ENCODE peak calls at places on chromosome 20, in nine cellular contexts. B is stomach, P is heart left ventricle, L is A549, F is lower leg skin, I is adrenal gland, U is spleen, M is right lobe of liver, S is suprapubic skin. H is an unnamed sample.

GRCh38 chr20:37931153-37931922 is 28.4 kb downstream of the VSTM2L start:
- DNase-seq in B (no peak), U (no peak), L (no peak), I (no peak), S (no peak), M (no peak), F (no peak), P (no peak), H (no peak)

GRCh38 chr20:62617711-62618483 is 24.4 kb upstream of the SLCO4A1 start:
- DNase-seq in P (peak; percentile 88), M (peak; percentile 73), L (no peak), B (peak; percentile 46), F (peak; percentile 74), U (peak; percentile 93), S (no peak), I (peak; percentile 78), H (peak; percentile 68)

GRCh38 chr20:53495357-53495756 is 98.3 kb downstream of the ZNF217 start:
- DNase-seq in M (no peak), I (no peak), B (no peak), U (no peak), L (no peak), F (no peak), S (no peak), P (no peak), H (no peak)

GRCh38 chr20:8156603-8157079 is 24.6 kb downstream of the PLCB1 start:
- DNase-seq in F (no peak), I (peak; percentile 59), S (no peak), M (no peak), L (peak; percentile 52), B (no peak), P (no peak), U (no peak), H (no peak)

GRCh38 chr20:63117661-63118302 is 98.1 kb downstream of the YTHDF1 start:
- DNase-seq in M (no peak), U (peak; percentile 64), P (peak; percentile 48), F (no peak), L (no peak), B (no peak), I (no peak), S (no peak), H (no peak)

GRCh38 chr20:507006-507758 is 36.4 kb downstream of the CSNK2A1 start:
- DNase-seq in S (no peak), B (no peak), U (no peak), I (no peak), M (no peak), P (no peak), L (no peak), F (no peak), H (no peak)

GRCh38 chr20:63466861-63467260 is 5.6 kb downstream of the KCNQ2 start:
- DNase-seq in L (no peak), M (no peak), U (no peak), S (no peak), P (no peak), B (no peak), F (no peak), I (no peak), H (no peak)

GRCh38 chr20:58184984-58185383 is 43.5 kb downstream of the ANKRD60 start:
- DNase-seq in B (no peak), L (no peak), P (no peak), F (no peak), I (no peak), U (no peak), S (no peak), M (no peak), H (no peak)

GRCh38 chr20:32483351-32484220 is 101.5 kb downstream of the NOL4L start:
- DNase-seq in S (peak; percentile 78), U (peak; percentile 93), M (peak; percentile 88), I (peak; percentile 83), P (peak; percentile 86), F (no peak), B (peak; percentile 84), L (peak; percentile 84), H (peak; percentile 81)

GRCh38 chr20:32481311-32482103 is 103.6 kb downstream of the NOL4L start:
- DNase-seq in L (no peak), U (peak; percentile 48), M (no peak), F (no peak), B (no peak), P (peak; percentile 66), S (peak; percentile 54), I (no peak), H (no peak)

GRCh38 chr20:32480361-32481199 is 104.6 kb downstream of the NOL4L start:
- DNase-seq in M (peak; percentile 11), F (no peak), S (peak; percentile 36), L (no peak), B (no peak), P (no peak), U (no peak), I (peak; percentile 65), H (no peak)

GRCh38 chr20:32484221-32485125 is 100.7 kb downstream of the NOL4L start:
- DNase-seq in I (peak; percentile 75), P (no peak), S (peak; percentile 80), F (no peak), M (peak; percentile 60), B (peak; percentile 50), L (peak; percentile 52), U (peak; percentile 88), H (no peak)

GRCh38 chr20:32482251-32483220 is 102.6 kb downstream of the NOL4L start:
- DNase-seq in P (no peak), S (peak; percentile 72), B (peak; percentile 55), L (no peak), U (peak; percentile 93), M (peak; percentile 65), I (no peak), F (no peak), H (no peak)
- TF ChIP-seq POLR2A in P (no peak), S (no peak), B (no peak), L (no peak), U (no peak), M (no peak), I (peak; percentile 6), F (no peak), H (no peak)

GRCh38 chr20:48051810-48052491 is 266.7 kb upstream of the SULF2 start:
- DNase-seq in U (no peak), B (no peak), P (no peak), L (no peak), S (no peak), F (no peak), M (no peak), I (no peak), H (peak; percentile 64)

GRCh38 chr20:48049171-48049570 is 263.9 kb upstream of the SULF2 start:
- DNase-seq in U (no peak), B (no peak), I (no peak), F (no peak), L (no peak), P (no peak), S (no peak), M (no peak), H (no peak)

GRCh38 chr20:48047453-48047852 is 262.2 kb upstream of the SULF2 start:
- DNase-seq in M (no peak), S (no peak), B (no peak), F (no peak), U (no peak), I (no peak), L (no peak), P (no peak), H (no peak)

GRCh38 chr20:48052492-48052870 is 267.2 kb upstream of the SULF2 start:
- DNase-seq in M (no peak), B (no peak), I (peak; percentile 65), F (no peak), U (no peak), S (no peak), L (no peak), P (no peak), H (no peak)

GRCh38 chr20:48049631-48050030 is 264.4 kb upstream of the SULF2 start:
- DNase-seq in F (no peak), B (no peak), P (no peak), S (no peak), L (no peak), M (no peak), U (no peak), I (no peak), H (no peak)
- TF ChIP-seq POLR2A in F (no peak), B (no peak), P (no peak), S (no peak), L (no peak), M (no peak), U (no peak), I (no peak), H (no peak)

DNA sequence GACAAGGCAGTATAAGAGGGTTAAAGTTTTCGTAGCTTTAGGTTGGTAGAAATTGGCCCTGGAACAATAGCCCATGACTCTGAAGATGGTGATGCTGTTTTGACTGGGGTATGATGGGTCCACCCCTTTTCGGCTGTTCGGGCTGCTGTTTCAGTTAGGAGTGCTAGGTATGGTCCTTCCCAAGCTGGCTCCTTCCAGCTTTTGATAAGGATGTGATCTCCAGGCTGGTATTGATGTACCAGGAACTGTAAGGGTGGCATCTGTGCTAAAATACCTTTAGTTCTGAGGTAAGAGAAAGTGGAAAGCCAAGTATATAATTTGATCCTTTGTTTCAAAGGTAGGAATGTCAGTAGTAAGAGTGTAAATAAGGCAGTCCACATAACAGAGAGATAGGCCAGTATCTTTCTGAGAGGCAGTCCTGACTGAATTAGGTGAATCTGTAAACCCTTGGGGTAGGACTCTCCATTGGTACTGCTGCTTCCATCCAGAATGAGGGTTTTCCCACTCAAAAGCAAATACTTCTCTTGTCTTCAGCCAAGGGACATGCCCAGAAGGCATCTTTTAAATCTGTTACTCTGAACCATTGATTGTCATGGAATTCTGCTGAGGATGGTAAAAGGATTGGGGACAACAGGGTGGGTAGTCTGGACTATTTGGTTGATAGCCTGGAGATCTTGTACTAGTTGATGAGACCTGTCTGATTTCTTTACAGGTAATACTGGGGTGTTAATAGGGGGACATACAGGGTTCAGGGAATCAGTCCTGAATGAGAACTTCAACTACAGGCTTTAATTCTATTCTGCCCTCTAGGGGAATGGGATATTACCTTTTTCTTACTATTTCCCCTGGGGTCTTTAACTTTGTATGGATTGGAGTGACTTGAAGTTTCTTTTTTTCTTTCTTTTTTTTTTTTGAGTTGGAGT is 6.1 kb upstream of the ZNFX1 start:
- DNase-seq in S (no peak), U (no peak), M (no peak), I (peak; percentile 39), B (no peak), L (no peak), F (no peak), P (no peak), H (no peak)
- TF ChIP-seq POLR2A in S (no peak), U (no peak), M (no peak), I (no peak), B (no peak), L (no peak), F (no peak), P (no peak), H (no peak)

GRCh38 chr20:50399003-50399916 is 110.9 kb upstream of the PTPN1 start:
- DNase-seq in F (no peak), B (peak; percentile 51), L (peak; percentile 31), S (no peak), M (peak; percentile 89), P (peak; percentile 84), I (peak; percentile 92), U (no peak), H (no peak)
- TF ChIP-seq POLR2A in F (no peak), B (no peak), L (no peak), S (no peak), M (peak; percentile 34), P (peak; percentile 13), I (peak; percentile 61), U (no peak), H (no peak)

GRCh38 chr20:12410783-12411182 is 493.1 kb downstream of the BTBD3 start:
- DNase-seq in M (no peak), P (no peak), U (no peak), B (no peak), L (no peak), I (no peak), S (no peak), F (no peak), H (no peak)
- TF ChIP-seq POLR2A in M (no peak), P (no peak), U (no peak), B (no peak), L (no peak), I (no peak), S (no peak), F (no peak), H (no peak)

GRCh38 chr20:45910670-45911485 is 1.1 kb downstream of the PLTP start:
- DNase-seq in P (peak; percentile 97), F (peak; percentile 99), S (peak; percentile 99), B (peak; percentile 99), U (peak; percentile 97), M (peak; percentile 93), I (peak; percentile 100), L (peak; percentile 99), H (peak; percentile 86)
- TF ChIP-seq POLR2A in P (peak; percentile 60), F (no peak), S (no peak), B (no peak), U (no peak), M (peak; percentile 32), I (peak; percentile 92), L (no peak), H (peak; percentile 68)

H was measured in H54.